ENCODE peak calls at places on chromosomes 5 and 9, in nine cellular contexts. B is foreskin fibroblast, W is ovary, L is fibroblast of the aortic adventitia, C is PC-3, E is GM20000, K is fibroblast of lung, X is sigmoid colon, D is type B pancreatic cell. U is an unnamed sample.

GRCh38 chr5:63262191-63262981 is 683.8 kb downstream of the LRRC70 start:
- DNase-seq in B (peak), W (no peak), L (peak), C (peak), E (no peak), K (peak), X (no peak), D (no peak), U (no peak)

GRCh38 chr9:84271887-84272556 is 68.5 kb downstream of the SLC28A3 start:
- DNase-seq in B (peak), W (no peak), L (peak), C (no peak), E (no peak), K (peak), X (no peak), D (no peak), U (no peak)

GRCh38 chr9:116499986-116500871 is 186.9 kb upstream of the TRIM32 start:
- DNase-seq in B (peak), W (no peak), L (peak), C (peak), E (no peak), K (peak), X (no peak), D (no peak), U (no peak)

GRCh38 chr5:57137401-57137800 is 36.5 kb upstream of the GPBP1 start:
- DNase-seq in B (no peak), W (no peak), L (no peak), C (no peak), E (no peak), K (no peak), X (no peak), D (no peak), U (no peak)

GRCh38 chr5:43110606-43111170 is 10.0 kb upstream of the ZNF131 start:
- DNase-seq in B (peak), W (no peak), L (no peak), C (peak), E (no peak), K (no peak), X (no peak), D (no peak), U (no peak)

GRCh38 chr5:151155777-151156731 is 1.5 kb downstream of the ANXA6 start:
- DNase-seq in B (peak), W (peak), L (peak), C (no peak), E (peak), K (peak), X (peak), D (no peak), U (no peak)

GRCh38 chr9:131641618-131642495 is 96.5 kb downstream of the PRRT1B start:
- DNase-seq in B (peak), W (no peak), L (no peak), C (no peak), E (no peak), K (no peak), X (peak), D (no peak), U (no peak)

GRCh38 chr9:110835404-110835803 is 166.8 kb downstream of the MUSK start:
- DNase-seq in B (peak), W (no peak), L (peak), C (peak), E (no peak), K (peak), X (no peak), D (no peak), U (no peak)

GRCh38 chr5:112862085-112862484 is 998 bp downstream of the SRP19 start:
- DNase-seq in B (no peak), W (no peak), L (no peak), C (no peak), E (no peak), K (peak), X (no peak), D (no peak), U (no peak)

GRCh38 chr9:124849801-124850200 is 3.5 kb upstream of the WDR38 start:
- DNase-seq in B (peak), W (no peak), L (peak), C (no peak), E (no peak), K (peak), X (peak), D (no peak), U (no peak)

GRCh38 chr9:128684065-128684324 is 5.0 kb upstream of the SET start:
- DNase-seq in B (no peak), W (no peak), L (no peak), C (no peak), E (no peak), K (no peak), X (no peak), D (no peak), U (no peak)

GRCh38 chr5:154112255-154112654 is 73.5 kb downstream of the MFAP3 start:
- DNase-seq in B (no peak), W (no peak), L (no peak), C (no peak), E (peak), K (no peak), X (no peak), D (no peak), U (no peak)

GRCh38 chr5:115415143-115415491 is 118.7 kb upstream of the CCDC112 start:
- DNase-seq in B (peak), W (no peak), L (peak), C (peak), E (no peak), K (peak), X (no peak), D (no peak), U (no peak)

GRCh38 chr5:27854243-27854852 is 816.0 kb upstream of the CDH9 start:
- DNase-seq in B (no peak), W (no peak), L (no peak), C (peak), E (no peak), K (peak), X (no peak), D (no peak), U (no peak)

DNA sequence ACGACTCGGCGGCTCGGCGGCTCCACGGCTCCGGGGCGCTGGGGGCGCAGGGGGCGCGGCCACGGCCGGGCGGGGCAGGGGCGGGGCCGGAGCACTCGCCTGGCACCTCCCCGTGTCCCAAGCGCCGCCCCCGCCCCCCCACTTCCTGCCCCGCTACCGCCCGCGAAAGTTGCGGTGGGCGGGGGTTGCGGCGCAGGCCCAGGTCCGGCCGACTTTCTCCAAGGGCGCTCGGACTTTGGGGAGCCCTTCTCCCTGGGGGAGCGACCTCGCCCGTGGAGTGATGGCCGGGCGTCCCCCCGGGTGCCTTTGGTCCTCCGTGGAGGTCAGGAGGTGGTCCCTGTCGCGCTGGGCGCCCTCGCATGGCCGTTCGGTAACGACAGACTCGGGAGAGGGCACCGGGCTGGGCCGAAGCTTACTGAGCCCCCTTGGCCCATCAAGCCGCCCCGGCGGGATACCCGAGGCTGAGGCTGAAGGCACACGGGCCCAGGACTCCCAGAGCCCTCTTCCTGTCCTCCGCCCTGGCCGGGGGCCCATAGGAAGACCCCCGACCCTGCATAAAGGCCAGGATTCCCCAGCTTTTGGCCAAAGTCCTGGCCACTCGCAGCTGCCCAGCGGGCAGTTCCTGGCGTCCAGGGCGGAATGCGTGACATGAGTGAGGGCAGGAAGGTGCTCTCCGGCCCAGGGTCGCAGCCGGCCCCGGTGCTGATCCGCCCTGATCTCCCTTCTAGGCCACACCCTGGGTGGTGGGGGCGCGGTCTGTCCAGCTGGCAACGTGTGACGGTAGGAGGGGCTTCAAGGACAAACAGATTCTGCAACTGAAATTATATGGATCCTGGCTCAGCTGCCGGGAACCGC is 883 bp upstream of the VAV2 start:
- DNase-seq in B (peak), W (peak), L (peak), C (peak), E (peak), K (peak), X (peak), D (peak), U (no peak)
- TF ChIP-seq CTCF in B (peak), W (peak), L (peak), C (peak), E (peak), K (peak), X (peak), D (peak), U (peak)

GRCh38 chr9:97891736-97892135 is 30.6 kb downstream of the TRMO start:
- DNase-seq in B (no peak), W (no peak), L (peak), C (no peak), E (no peak), K (no peak), X (no peak), D (no peak), U (no peak)

GRCh38 chr9:97900738-97901565 is 21.3 kb downstream of the TRMO start:
- DNase-seq in B (peak), W (no peak), L (peak), C (peak), E (peak), K (peak), X (no peak), D (no peak), U (peak)

GRCh38 chr9:97889941-97890557 is 32.3 kb downstream of the TRMO start:
- DNase-seq in B (peak), W (no peak), L (peak), C (peak), E (peak), K (no peak), X (no peak), D (no peak), U (no peak)

GRCh38 chr9:97900103-97900737 is 22.1 kb downstream of the TRMO start:
- DNase-seq in B (peak), W (no peak), L (peak), C (peak), E (no peak), K (peak), X (no peak), D (no peak), U (no peak)

DNA sequence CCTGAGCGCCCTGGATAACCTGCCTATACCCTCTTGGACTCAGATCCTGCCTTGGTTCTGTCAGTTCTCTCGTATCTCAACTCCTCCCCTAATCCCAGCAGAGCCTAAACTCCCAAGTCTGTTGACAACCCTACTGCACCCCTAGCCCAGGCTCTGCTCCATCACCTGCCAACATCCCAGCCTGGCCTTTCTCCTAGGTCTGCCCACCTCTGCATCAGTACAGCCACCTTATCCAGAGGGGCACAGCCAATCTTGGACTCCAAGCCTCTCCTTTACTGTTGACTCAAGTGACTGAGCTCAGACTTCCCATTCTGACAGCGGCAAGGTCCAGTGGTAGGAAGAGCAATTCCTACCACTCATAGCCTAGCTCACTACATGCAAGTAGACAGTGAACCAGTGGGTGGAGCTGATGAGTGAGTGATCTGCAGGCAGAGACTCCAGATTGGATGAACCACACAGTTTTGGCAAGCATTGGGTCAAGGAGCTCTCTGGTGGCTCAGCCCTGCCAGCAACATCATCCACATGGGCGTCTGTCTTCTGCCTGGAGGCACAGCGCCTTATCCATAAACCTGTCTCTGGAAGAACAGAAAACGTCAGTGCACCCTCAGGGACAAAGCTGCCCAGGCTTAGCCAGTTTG is 26.5 kb downstream of the TRMO start:
- DNase-seq in B (peak), W (no peak), L (peak), C (peak), E (no peak), K (no peak), X (no peak), D (no peak), U (no peak)
- TF ChIP-seq CTCF in B (peak), W (no peak), L (no peak), C (peak), E (no peak), K (peak), X (no peak), D (no peak), U (peak)

GRCh38 chr9:92969516-92970466 is 22.5 kb downstream of the FGD3 start:
- DNase-seq in B (no peak), W (no peak), L (no peak), C (no peak), E (no peak), K (no peak), X (no peak), D (peak), U (no peak)

GRCh38 chr9:92970467-92970923 is 23.2 kb downstream of the FGD3 start:
- DNase-seq in B (no peak), W (no peak), L (peak), C (peak), E (no peak), K (peak), X (no peak), D (no peak), U (no peak)

GRCh38 chr9:92971776-92972175 is 24.5 kb downstream of the FGD3 start:
- DNase-seq in B (no peak), W (no peak), L (no peak), C (no peak), E (no peak), K (no peak), X (no peak), D (no peak), U (no peak)

GRCh38 chr9:92973700-92974099 is 26.4 kb downstream of the FGD3 start:
- DNase-seq in B (no peak), W (no peak), L (no peak), C (no peak), E (no peak), K (no peak), X (no peak), D (no peak), U (no peak)

DNA sequence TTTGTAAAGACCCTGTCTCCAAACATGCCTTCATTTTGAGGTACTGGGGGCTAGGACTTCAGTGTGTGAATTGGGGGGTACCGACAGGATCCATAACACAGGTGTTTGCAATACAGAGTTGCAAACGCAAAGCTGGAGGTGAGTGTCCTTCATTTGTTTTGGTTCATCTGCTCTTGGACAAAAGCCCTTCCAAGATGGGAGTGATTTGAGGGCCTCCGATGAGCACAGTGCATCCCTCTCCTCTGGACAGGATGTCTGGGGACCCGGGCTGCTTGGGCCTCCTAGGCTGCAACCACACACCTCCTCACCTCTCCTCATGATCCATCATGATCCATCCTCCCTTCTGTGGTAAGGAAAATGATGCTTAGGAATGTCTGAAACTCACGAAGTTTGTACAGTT is 23.8 kb downstream of the FGD3 start:
- DNase-seq in B (no peak), W (no peak), L (no peak), C (no peak), E (no peak), K (no peak), X (no peak), D (no peak), U (no peak)
- TF ChIP-seq CTCF in B (no peak), W (no peak), L (no peak), C (no peak), E (no peak), K (no peak), X (no peak), D (no peak), U (no peak)

DNA sequence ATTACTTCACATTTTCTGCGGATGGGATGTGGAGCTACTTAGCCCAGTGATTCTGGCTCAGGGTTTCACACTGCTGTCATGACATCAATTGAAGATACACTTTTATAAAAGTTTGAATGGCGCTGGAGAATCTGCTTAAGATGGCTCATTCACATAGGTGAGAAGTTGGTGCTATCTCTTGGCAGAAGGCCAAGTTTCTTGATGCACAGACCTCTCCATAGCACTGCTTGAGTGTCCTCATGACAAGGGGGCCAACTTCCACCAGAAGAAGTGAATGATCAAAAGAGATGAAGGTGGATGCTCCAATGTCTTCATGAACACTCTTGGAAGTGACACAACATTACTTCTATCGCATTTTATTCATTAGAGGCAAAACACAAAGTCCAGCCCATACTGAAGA is 403.7 kb upstream of the CCNG1 start:
- DNase-seq in B (peak), W (no peak), L (no peak), C (no peak), E (no peak), K (no peak), X (no peak), D (no peak), U (no peak)
- TF ChIP-seq CTCF in B (no peak), W (no peak), L (no peak), C (no peak), E (no peak), K (no peak), X (no peak), D (no peak), U (no peak)

GRCh38 chr9:119004618-119004990 is 364.6 kb downstream of the BRINP1 start:
- DNase-seq in B (peak), W (no peak), L (peak), C (no peak), E (no peak), K (peak), X (peak), D (no peak), U (no peak)
- TF ChIP-seq CTCF in B (no peak), W (no peak), L (no peak), C (no peak), E (no peak), K (no peak), X (no peak), D (no peak), U (no peak)

GRCh38 chr9:27423919-27424710 is 100.0 kb upstream of the IFNK start:
- DNase-seq in B (no peak), W (no peak), L (no peak), C (no peak), E (no peak), K (no peak), X (no peak), D (no peak), U (no peak)

GRCh38 chr9:27426717-27427645 is 97.1 kb upstream of the IFNK start:
- DNase-seq in B (no peak), W (no peak), L (no peak), C (peak), E (no peak), K (peak), X (no peak), D (no peak), U (no peak)

GRCh38 chr9:27421567-27421966 is 102.5 kb upstream of the IFNK start:
- DNase-seq in B (no peak), W (no peak), L (no peak), C (no peak), E (no peak), K (peak), X (no peak), D (no peak), U (no peak)

GRCh38 chr9:27425827-27426716 is 98.0 kb upstream of the IFNK start:
- DNase-seq in B (no peak), W (no peak), L (no peak), C (peak), E (no peak), K (no peak), X (no peak), D (no peak), U (no peak)

DNA sequence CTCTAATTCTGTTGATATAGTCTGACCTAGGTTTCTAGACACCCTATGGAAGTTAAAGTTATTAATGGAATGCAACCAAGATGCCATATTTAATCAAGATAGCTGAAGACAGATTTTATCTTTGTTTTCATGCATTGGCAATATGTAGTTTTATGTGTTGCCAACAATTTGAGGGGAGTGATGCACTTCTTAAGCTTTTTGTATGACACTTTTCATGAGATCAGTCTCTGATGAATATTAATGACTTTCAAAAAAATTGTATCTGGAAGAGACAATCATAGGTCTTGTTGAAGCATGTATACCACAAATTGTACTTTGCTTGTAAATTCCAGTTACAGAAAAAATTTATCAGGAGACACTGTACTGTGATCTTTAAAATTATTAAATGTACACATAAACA is 101.7 kb upstream of the IFNK start:
- DNase-seq in B (no peak), W (no peak), L (no peak), C (no peak), E (no peak), K (no peak), X (no peak), D (no peak), U (no peak)
- TF ChIP-seq CTCF in B (no peak), W (no peak), L (no peak), C (no peak), E (no peak), K (no peak), X (no peak), D (no peak), U (no peak)

GRCh38 chr5:142445266-142445665 is 120.4 kb upstream of the SPRY4 start:
- DNase-seq in B (peak), W (no peak), L (no peak), C (no peak), E (no peak), K (peak), X (no peak), D (no peak), U (no peak)
- TF ChIP-seq CTCF in B (no peak), W (no peak), L (no peak), C (no peak), E (no peak), K (no peak), X (no peak), D (no peak), U (no peak)

GRCh38 chr9:121107881-121108280 is 33.1 kb downstream of the CNTRL start:
- DNase-seq in B (no peak), W (no peak), L (no peak), C (no peak), E (no peak), K (no peak), X (no peak), D (no peak), U (no peak)

GRCh38 chr9:121105531-121105930 is 30.8 kb downstream of the CNTRL start:
- DNase-seq in B (no peak), W (no peak), L (no peak), C (no peak), E (no peak), K (no peak), X (no peak), D (no peak), U (no peak)

DNA sequence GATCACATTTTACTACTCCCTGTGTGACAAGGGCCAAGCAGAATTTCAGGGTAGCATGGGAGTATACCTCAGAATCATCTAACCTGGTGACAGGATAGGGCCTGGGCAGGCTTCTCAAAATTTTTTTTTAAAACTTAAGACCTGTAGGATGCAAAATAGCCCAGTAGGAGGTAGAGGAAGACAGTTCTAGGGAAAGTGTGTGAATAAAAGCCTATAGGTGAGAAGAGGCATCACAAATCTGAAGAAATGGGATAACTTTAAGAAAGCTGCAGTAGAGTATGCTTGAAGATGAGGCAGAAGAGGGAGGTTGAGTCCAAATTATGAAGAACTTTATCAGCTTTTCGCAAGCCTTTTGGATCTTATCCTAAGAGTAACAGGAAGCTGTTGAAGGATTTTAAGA is 32.3 kb downstream of the CNTRL start:
- DNase-seq in B (no peak), W (no peak), L (peak), C (peak), E (no peak), K (no peak), X (no peak), D (no peak), U (no peak)
- TF ChIP-seq CTCF in B (no peak), W (no peak), L (no peak), C (peak), E (no peak), K (no peak), X (no peak), D (peak), U (no peak)

U was measured in D721Med.